ENCODE peak calls at places on chromosomes 11 and 22, in seven cellular contexts. Y is Peyer's patch; N is thoracic aorta; I is NCI-H187 treated with DMSO at 0.1 percent for 48 hours; T is neural crest cell; M is effector memory CD4-positive, alpha-beta T cell; G is T-helper 2 cell. V is an unnamed sample.

GRCh38 chr11:46234261-46234660 is 43.2 kb upstream of the CREB3L1 start:
- DNase-seq in G (no peak), M (no peak), N (no peak), T (no peak), I (no peak), Y (no peak), V (no peak)

GRCh38 chr11:94766656-94767291 is 1.4 kb upstream of the AMOTL1 start:
- DNase-seq in I (no peak), N (no peak), Y (no peak), M (no peak), G (no peak), T (no peak), V (peak)

GRCh38 chr22:42416671-42417230 is 15.5 kb downstream of the NFAM1 start:
- DNase-seq in G (no peak), Y (no peak), I (no peak), T (no peak), N (no peak), M (no peak), V (no peak)

GRCh38 chr11:56923116-56923515 is 65.6 kb upstream of the OR5AK2 start:
- DNase-seq in I (no peak), T (no peak), G (no peak), N (no peak), M (no peak), Y (no peak), V (no peak)

GRCh38 chr22:43238526-43239006 is 51.6 kb upstream of the TTLL12 start:
- DNase-seq in G (no peak), I (no peak), M (no peak), Y (no peak), N (no peak), T (no peak), V (no peak)

GRCh38 chr22:29520851-29521250 is 32.7 kb downstream of the THOC5 start:
- DNase-seq in M (no peak), T (no peak), G (no peak), Y (no peak), N (no peak), I (no peak), V (no peak)

GRCh38 chr11:12232819-12233601 is 122.6 kb downstream of the MICAL2 start:
- DNase-seq in I (no peak), T (no peak), M (no peak), N (no peak), G (no peak), Y (no peak), V (no peak)

GRCh38 chr22:43293661-43294392 is 49.3 kb downstream of the SCUBE1 start:
- DNase-seq in T (no peak), I (no peak), Y (peak), M (no peak), N (no peak), G (no peak), V (peak)

GRCh38 chr11:82038151-82038550 is 695.5 kb downstream of the FAM181B start:
- DNase-seq in I (no peak), T (no peak), Y (no peak), M (no peak), G (no peak), N (no peak), V (no peak)

GRCh38 chr11:64419818-64420485 is 61.0 kb downstream of the RPS6KA4 start:
- DNase-seq in M (no peak), Y (no peak), I (no peak), G (no peak), T (no peak), N (no peak), V (no peak)

GRCh38 chr11:32231909-32232493 is 141.1 kb downstream of the RCN1 start:
- DNase-seq in I (no peak), G (no peak), Y (no peak), M (no peak), N (no peak), T (peak), V (no peak)

GRCh38 chr22:29202231-29203192 is 3.2 kb upstream of the EMID1 start:
- DNase-seq in G (no peak), Y (peak), T (no peak), I (no peak), M (no peak), N (no peak), V (no peak)

GRCh38 chr22:44580756-44581435 is 82.9 kb upstream of the RTL6 start:
- DNase-seq in T (no peak), M (no peak), Y (peak), G (no peak), I (no peak), N (no peak), V (peak)

GRCh38 chr11:116637766-116638165 is 135.0 kb downstream of the BUD13 start:
- DNase-seq in N (no peak), I (peak), Y (no peak), T (no peak), G (no peak), M (no peak), V (no peak)

GRCh38 chr11:105393326-105393725 is 216.5 kb upstream of the GRIA4 start:
- DNase-seq in I (no peak), M (no peak), N (no peak), T (no peak), G (no peak), Y (no peak), V (no peak)

GRCh38 chr11:69836401-69836800 is 17.2 kb upstream of the FGF3 start:
- DNase-seq in T (no peak), Y (peak), M (no peak), G (no peak), N (no peak), I (no peak), V (peak)

GRCh38 chr11:68517121-68517741 is 56.7 kb downstream of the PPP6R3 start:
- DNase-seq in T (no peak), G (no peak), I (no peak), M (no peak), Y (no peak), N (no peak), V (no peak)

GRCh38 chr22:39283312-39284141 is 35.9 kb downstream of the RPL3 start:
- DNase-seq in G (no peak), T (peak), I (no peak), N (no peak), M (no peak), Y (peak), V (no peak)

GRCh38 chr11:102770191-102770590 is 10.2 kb downstream of the MMP10 start:
- DNase-seq in G (no peak), T (no peak), M (no peak), N (no peak), I (no peak), Y (no peak), V (no peak)

GRCh38 chr11:124415356-124415923 is 9.2 kb downstream of the OR8B4 start:
- DNase-seq in N (no peak), G (no peak), T (no peak), Y (no peak), M (no peak), I (no peak), V (no peak)

GRCh38 chr11:5992604-5993251 is 5.9 kb upstream of the OR52L1 start:
- DNase-seq in G (no peak), I (no peak), T (no peak), N (no peak), M (no peak), Y (no peak), V (no peak)

GRCh38 chr11:106642331-106642730 is 375.9 kb downstream of the GUCY1A2 start:
- DNase-seq in T (no peak), N (no peak), I (no peak), Y (no peak), M (no peak), G (no peak), V (no peak)

GRCh38 chr11:96306933-96307747 is 35.9 kb downstream of the MAML2 start:
- DNase-seq in G (no peak), I (peak), M (no peak), T (peak), N (peak), Y (peak), V (peak)

GRCh38 chr11:75625970-75626691 is 42.7 kb downstream of the MAP6 start:
- DNase-seq in N (no peak), T (no peak), Y (no peak), G (no peak), I (no peak), M (no peak), V (no peak)

GRCh38 chr11:113373306-113373705 is 14.3 kb upstream of the ANKK1 start:
- DNase-seq in N (no peak), Y (no peak), I (no peak), T (no peak), M (no peak), G (no peak), V (no peak)

GRCh38 chr11:13135385-13136271 is 126.5 kb downstream of the RASSF10 start:
- DNase-seq in T (peak), G (no peak), I (peak), N (no peak), Y (no peak), M (no peak), V (no peak)

GRCh38 chr11:2884424-2884815 is 1.2 kb downstream of the CDKN1C start:
- DNase-seq in G (no peak), T (no peak), N (no peak), M (no peak), Y (no peak), I (no peak), V (peak)

GRCh38 chr11:20057055-20057943 is 103.0 kb downstream of the DBX1 start:
- DNase-seq in N (no peak), M (no peak), I (no peak), Y (no peak), G (no peak), T (no peak), V (no peak)